ENCODE peak calls at places on chromosome 20, in eight cellular contexts. X, T, R, H, Q, G, N and I are unnamed samples.

GRCh38 chr20:58716476-58717277 is 24.1 kb downstream of the NPEPL1 start:
- DNase-seq in X (no peak), T (peak; percentile 2), R (peak; percentile 45), H (peak; percentile 27), Q (no peak), G (no peak), N (no peak), I (peak; percentile 71)

GRCh38 chr20:46308258-46309157 is at the start of gene CDH22:
- DNase-seq in X (no peak), T (peak; percentile 74), R (peak; percentile 73), H (peak; percentile 46), Q (peak; percentile 34), G (no peak), N (peak; percentile 38), I (no peak)

GRCh38 chr20:9467995-9468394 is 46.4 kb upstream of the LAMP5 start:
- DNase-seq in X (no peak), T (no peak), R (no peak), H (no peak), Q (no peak), G (no peak), N (no peak), I (no peak)

GRCh38 chr20:36399147-36399968 is 93.2 kb downstream of the DLGAP4 start:
- DNase-seq in X (no peak), T (peak; percentile 57), R (peak; percentile 86), H (peak; percentile 60), Q (peak; percentile 85), G (no peak), N (peak; percentile 47), I (no peak)

GRCh38 chr20:63641792-63642517 is 11.3 kb downstream of the STMN3 start:
- DNase-seq in X (no peak), T (peak; percentile 95), R (peak; percentile 100), H (peak; percentile 97), Q (peak; percentile 96), G (peak; percentile 34), N (peak; percentile 72), I (peak; percentile 95)

GRCh38 chr20:41408131-41408789 is 41.6 kb upstream of the EMILIN3 start:
- DNase-seq in X (no peak), T (no peak), R (no peak), H (peak; percentile 70), Q (no peak), G (no peak), N (no peak), I (no peak)

GRCh38 chr20:33929917-33930316 is 63.8 kb upstream of the RALY start:
- DNase-seq in X (no peak), T (no peak), R (no peak), H (no peak), Q (no peak), G (no peak), N (no peak), I (no peak)

GRCh38 chr20:38214871-38215788 is 45.4 kb downstream of the KIAA1755 start:
- DNase-seq in X (no peak), T (no peak), R (no peak), H (no peak), Q (no peak), G (no peak), N (no peak), I (no peak)

GRCh38 chr20:50333131-50333530 is 142.5 kb downstream of the CEBPB start:
- DNase-seq in X (no peak), T (no peak), R (no peak), H (no peak), Q (no peak), G (no peak), N (no peak), I (no peak)

GRCh38 chr20:57371363-57371762 is 19.8 kb upstream of the RBM38 start:
- DNase-seq in X (no peak), T (no peak), R (no peak), H (no peak), Q (no peak), G (no peak), N (no peak), I (no peak)

GRCh38 chr20:4973330-4974097 is 27.8 kb downstream of the SLC23A2 start:
- DNase-seq in X (peak; percentile 64), T (peak; percentile 18), R (no peak), H (peak; percentile 69), Q (peak; percentile 92), G (peak; percentile 16), N (peak; percentile 90), I (no peak)

GRCh38 chr20:10728873-10729670 is 55.3 kb upstream of the JAG1 start:
- DNase-seq in X (no peak), T (no peak), R (no peak), H (no peak), Q (no peak), G (no peak), N (peak; percentile 61), I (no peak)

GRCh38 chr20:11216451-11217314 is 542.9 kb upstream of the JAG1 start:
- DNase-seq in X (no peak), T (peak; percentile 13), R (peak; percentile 86), H (no peak), Q (peak; percentile 32), G (no peak), N (peak; percentile 76), I (no peak)